ENCODE peak calls at places on chromosomes 12 and 14, in four cellular contexts. H, O, F and X are unnamed samples.

GRCh38 chr14:41605550-41606248 is 977 bp upstream of the LRFN5 start:
- DNase-seq in F (peak), H (peak), O (peak), X (no peak)

GRCh38 chr12:65280306-65280705 is 1.8 kb downstream of the MSRB3 start:
- DNase-seq in F (no peak), H (no peak), O (no peak), X (no peak)

GRCh38 chr14:102027951-102028350 is 58.9 kb downstream of the HSP90AA1 start:
- DNase-seq in H (no peak), O (no peak), F (no peak), X (no peak)

GRCh38 chr14:65599375-65599774 is 186.8 kb downstream of the FUT8 start:
- DNase-seq in H (no peak), F (no peak), O (no peak), X (no peak)

GRCh38 chr12:124927325-124928094 is 13.1 kb upstream of the UBC start:
- DNase-seq in H (peak), F (peak), O (peak), X (peak)

GRCh38 chr12:5969974-5970690 is 25.1 kb upstream of the ANO2 start:
- DNase-seq in F (peak), H (no peak), O (peak), X (no peak)

GRCh38 chr12:106586803-106587684 is 4.2 kb downstream of the RFX4 start:
- DNase-seq in O (peak), H (peak), F (peak), X (no peak)

GRCh38 chr14:61516957-61517356 is 178.4 kb upstream of the HIF1A start:
- DNase-seq in F (no peak), H (no peak), O (peak), X (no peak)

GRCh38 chr12:1912580-1913376 is 5.7 kb downstream of the CACNA2D4 start:
- DNase-seq in F (peak), O (peak), H (no peak), X (no peak)

GRCh38 chr14:59311723-59312122 is 123.3 kb downstream of the DAAM1 start:
- DNase-seq in O (no peak), F (no peak), H (no peak), X (no peak)

GRCh38 chr12:68587448-68587873 is 23.2 kb upstream of the RAP1B start:
- DNase-seq in O (no peak), H (no peak), F (no peak), X (no peak)

GRCh38 chr12:42705863-42706262 is 116.3 kb upstream of the PRICKLE1 start:
- DNase-seq in O (peak), F (no peak), H (peak), X (no peak)

GRCh38 chr12:41795910-41796309 is 348.8 kb downstream of the GXYLT1 start:
- DNase-seq in O (peak), F (peak), H (no peak), X (peak)

GRCh38 chr12:9334026-9334692 is 126.0 kb upstream of the PZP start:
- DNase-seq in O (no peak), F (no peak), H (no peak), X (no peak)

GRCh38 chr12:67068204-67068731 is 200.9 kb upstream of the CAND1 start:
- DNase-seq in F (peak), H (peak), O (peak), X (peak)

GRCh38 chr12:67068773-67069450 is 200.2 kb upstream of the CAND1 start:
- DNase-seq in F (peak), O (peak), H (peak), X (peak)

GRCh38 chr12:67070307-67070600 is 198.9 kb upstream of the CAND1 start:
- DNase-seq in H (no peak), O (peak), F (no peak), X (no peak)

GRCh38 chr12:67070604-67071003 is 198.6 kb upstream of the CAND1 start:
- DNase-seq in O (no peak), H (no peak), F (no peak), X (no peak)

DNA sequence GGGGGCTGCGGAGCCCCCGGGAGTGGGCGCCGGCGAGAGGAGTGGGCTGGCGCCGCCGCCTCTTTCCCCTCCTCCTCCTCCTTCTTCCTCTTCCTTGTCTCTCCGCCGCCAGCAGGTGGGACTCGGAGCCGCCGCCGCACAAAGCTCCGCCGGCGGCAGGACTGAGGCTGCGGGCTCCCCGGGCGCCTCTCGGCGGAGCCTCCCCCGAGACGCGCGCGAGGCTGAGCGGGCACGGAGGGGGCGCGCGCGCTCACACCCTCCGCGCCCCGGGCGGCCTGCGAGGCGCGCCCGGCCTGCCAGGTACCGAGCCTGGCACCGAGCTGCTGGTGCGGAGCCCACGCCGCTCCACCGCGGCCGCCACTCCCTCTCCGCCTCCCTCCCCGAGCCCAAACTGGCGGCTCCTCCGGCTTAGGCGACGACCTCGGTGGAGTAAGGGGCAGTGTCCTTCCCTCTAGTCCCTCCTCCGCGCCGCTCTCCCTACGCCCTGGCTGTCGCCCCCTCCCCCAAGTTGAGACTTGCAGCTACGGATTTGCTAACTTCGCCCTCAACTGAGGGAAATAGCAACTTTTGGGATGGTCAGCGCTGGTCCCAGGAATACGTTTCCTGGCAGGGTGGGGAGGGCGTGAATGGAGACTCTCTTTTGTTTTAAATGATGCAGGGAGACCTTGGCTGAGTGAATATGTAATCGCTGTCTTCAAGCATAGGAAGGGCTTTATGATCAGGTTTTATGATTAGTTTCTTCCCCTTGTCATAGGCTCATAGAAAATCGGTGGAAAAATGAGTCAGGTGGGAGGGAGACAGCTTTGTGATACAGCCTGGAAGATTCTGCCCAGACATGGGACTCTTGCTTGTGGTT is 199.5 kb upstream of the CAND1 start:
- DNase-seq in H (peak), O (peak), F (peak), X (peak)
- H3K4ac ChIP-seq in H (no peak), O (peak), F (no peak), X (no peak)

DNA sequence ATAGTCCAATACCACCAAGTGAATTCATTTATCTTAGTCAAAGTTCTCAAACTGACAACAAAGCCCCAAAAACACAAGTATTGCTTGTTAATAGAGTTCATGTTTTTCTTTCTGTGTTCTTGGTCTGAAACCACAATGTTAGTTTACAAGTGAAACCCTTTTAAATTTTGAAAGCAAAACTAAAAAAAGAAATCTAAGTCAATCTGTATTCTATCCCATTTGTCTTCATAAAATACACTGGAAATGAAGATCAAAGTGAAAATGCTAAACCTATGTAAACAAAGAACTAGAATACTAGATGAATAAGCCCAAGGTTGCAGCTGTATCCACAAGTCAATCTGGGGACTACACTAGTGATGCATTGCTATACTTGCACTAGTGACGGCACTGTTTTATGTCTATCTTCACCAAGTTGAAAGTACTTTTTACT is 10.4 kb downstream of the MAP4K5 start:
- DNase-seq in H (no peak), F (no peak), O (no peak), X (no peak)
- H3K27ac ChIP-seq in H (no peak), F (no peak), O (no peak), X (no peak)

DNA sequence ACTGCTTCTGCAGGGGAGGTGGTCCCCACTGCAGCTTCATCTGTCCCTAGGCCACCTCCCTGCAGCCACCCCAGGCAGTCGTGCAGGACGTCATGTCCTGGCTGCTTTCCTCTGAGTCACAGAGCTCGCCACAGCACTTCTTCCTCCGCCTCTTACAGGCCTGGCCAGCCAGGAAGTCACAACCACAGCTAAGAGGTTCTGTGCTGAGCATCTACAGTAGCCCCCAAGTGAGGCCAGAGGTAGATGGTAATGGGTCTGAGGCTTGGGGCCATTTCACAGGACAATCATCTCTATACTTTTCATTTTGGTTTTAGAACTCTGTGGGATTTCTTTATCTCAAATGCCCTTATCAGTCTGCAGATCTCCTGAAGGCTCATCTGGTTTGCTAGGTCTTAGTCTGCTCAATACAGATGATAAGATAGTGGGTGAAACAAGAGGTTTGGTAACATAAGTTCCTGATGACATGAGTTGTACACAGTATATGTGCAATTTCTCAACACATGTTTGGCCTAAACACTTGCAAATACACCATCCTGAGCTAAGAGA is 106.4 kb downstream of the ARF6 start:
- DNase-seq in F (peak), H (no peak), O (peak), X (no peak)
- H3K4ac ChIP-seq in F (no peak), H (no peak), O (no peak), X (no peak)

DNA sequence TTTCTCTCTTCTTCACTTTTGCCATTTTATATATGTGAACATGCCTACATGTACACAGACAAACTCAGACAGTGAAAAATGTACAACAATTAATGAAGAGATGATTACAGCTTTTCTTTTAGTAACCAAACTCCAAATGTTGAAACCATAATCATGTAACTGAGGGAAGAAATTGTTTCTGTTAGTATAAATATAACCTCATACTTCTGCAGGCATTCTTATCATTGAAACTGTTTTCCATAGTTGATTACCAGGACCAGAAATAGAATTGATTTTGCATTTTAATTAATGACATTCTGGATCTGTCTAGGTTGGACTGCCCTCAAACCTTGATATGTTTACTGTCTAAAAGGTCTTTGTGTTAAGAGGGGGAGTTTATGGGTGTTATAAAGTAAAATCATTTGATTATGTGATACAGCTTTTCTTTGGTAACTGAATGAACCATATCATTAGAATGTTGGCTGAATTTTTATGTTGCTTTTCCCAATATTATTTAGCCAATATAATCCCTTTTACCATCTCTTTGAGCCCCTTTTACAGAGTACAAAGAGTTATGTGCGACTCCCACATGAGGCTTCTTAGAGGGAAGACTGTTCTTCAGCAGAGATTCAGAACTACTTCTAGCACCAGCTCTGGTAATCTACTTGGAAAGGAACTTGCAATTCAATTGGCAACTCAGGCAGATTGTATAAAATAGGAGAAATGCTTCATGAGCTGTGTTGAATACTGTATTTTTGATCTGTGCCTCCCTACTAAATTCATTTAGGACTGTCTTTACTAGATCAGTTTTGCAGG is 3.4 kb downstream of the ANO4 start:
- DNase-seq in H (no peak), F (no peak), O (no peak), X (no peak)
- H3K27ac ChIP-seq in H (no peak), F (no peak), O (peak), X (no peak)

DNA sequence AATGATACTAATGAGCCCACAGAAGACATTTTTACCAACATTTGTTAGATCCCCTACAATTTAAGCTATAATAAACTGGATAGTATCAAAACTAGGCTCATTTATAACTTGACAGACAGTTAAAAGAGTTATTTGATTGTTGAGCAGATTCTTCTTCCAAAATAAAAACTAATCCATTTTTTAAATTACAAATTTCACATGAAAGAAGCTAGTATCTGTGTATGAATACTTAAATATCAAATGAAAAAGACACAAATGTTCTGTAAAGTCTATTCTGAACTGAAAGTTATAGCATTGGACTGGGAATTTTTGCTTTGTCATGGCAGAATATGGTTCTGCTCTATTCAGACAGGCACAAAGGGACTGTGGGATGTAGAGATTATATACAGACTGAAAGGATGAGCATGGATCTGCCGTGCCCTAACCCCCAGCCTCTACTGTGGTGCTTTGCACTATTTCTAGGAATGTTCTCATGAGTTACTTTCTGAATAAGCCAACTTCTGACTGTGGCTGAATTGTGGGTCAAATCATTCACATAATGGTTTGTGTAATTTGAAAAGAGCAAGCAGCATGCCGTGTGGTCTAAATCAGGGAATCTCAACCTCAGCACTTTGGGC is 352.7 kb downstream of the KCNH5 start:
- DNase-seq in H (no peak), O (no peak), F (no peak), X (no peak)
- H3K4ac ChIP-seq in H (no peak), O (peak), F (no peak), X (no peak)

DNA sequence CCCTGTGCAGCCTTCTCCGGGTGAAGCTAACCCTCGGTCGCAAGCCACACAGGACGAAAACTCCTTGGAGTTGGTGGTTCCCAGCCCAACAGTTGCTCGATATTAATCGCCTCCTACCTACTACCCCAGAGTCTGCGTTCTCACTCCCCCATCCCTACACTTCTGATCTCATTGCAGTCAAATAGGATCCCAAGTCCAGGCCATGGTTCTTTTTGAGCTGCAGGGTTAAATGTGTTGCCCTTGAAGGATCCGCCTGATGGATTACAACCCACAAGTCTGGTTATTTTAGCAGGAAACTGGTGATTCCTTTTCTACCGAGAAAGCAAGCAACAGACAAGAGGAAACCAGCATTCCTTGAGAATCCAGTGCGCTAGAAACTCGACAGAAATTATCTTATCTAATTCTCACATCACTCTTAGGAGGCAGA is 755 bp upstream of the NIN start:
- DNase-seq in H (no peak), O (peak), F (no peak), X (no peak)
- H3K27ac ChIP-seq in H (no peak), O (no peak), F (no peak), X (no peak)